ENCODE peak calls at places on chromosomes 13 and 19, in nine cellular contexts. C, W, J, F, P, A, K, G and T are unnamed samples.

GRCh38 chr19:1492474-1493006 is 1.6 kb downstream of the REEP6 start:
- DNase-seq in W (no peak), F (no peak), P (no peak), K (no peak), C (no peak), A (no peak), J (no peak), G (no peak), T (no peak)

GRCh38 chr13:105159794-105160193 is 1375.7 kb downstream of the EFNB2 start:
- DNase-seq in P (no peak), A (no peak), C (no peak), F (no peak), W (no peak), J (peak; percentile 74), G (no peak), K (peak; percentile 76), T (no peak)

GRCh38 chr13:104671901-104672300 is 1605.7 kb upstream of the SLC10A2 start:
- DNase-seq in G (no peak), F (no peak), P (no peak), C (no peak), K (no peak), A (no peak), W (no peak), J (no peak), T (no peak)

GRCh38 chr19:44142014-44142523 is 715 bp downstream of the ZNF234 start:
- DNase-seq in F (peak; percentile 14), J (no peak), G (no peak), A (peak; percentile 45), K (no peak), P (no peak), C (no peak), W (no peak), T (no peak)

GRCh38 chr19:6730153-6730804 is 7.1 kb downstream of the GPR108 start:
- DNase-seq in C (no peak), W (no peak), J (peak; percentile 59), F (peak; percentile 28), K (no peak), A (peak; percentile 12), P (no peak), G (no peak), T (peak; percentile 96)

GRCh38 chr19:9936151-9937000 is at the start of gene OLFM2:
- DNase-seq in J (no peak), G (no peak), C (no peak), A (no peak), P (no peak), F (peak; percentile 14), K (no peak), W (no peak), T (peak; percentile 20)

GRCh38 chr19:6663236-6664187 is 6.4 kb downstream of the TNFSF14 start:
- DNase-seq in P (no peak), G (no peak), C (no peak), J (no peak), K (no peak), W (no peak), A (peak; percentile 26), F (no peak), T (no peak)

GRCh38 chr19:1131718-1132552 is 28.1 kb downstream of the GPX4 start:
- DNase-seq in W (no peak), A (peak; percentile 87), C (no peak), J (peak; percentile 17), F (peak; percentile 5), P (peak; percentile 81), K (no peak), G (peak; percentile 85), T (peak; percentile 92)

GRCh38 chr19:10816691-10817090 is 19.3 kb downstream of the TMED1 start:
- DNase-seq in F (no peak), A (no peak), G (no peak), K (no peak), P (no peak), W (no peak), J (no peak), C (no peak), T (no peak)

GRCh38 chr13:96082640-96083039 is 7.3 kb upstream of the HS6ST3 start:
- DNase-seq in C (no peak), F (no peak), G (no peak), A (peak; percentile 34), P (no peak), J (no peak), K (no peak), W (no peak), T (no peak)

GRCh38 chr19:46176116-46176860 is 28.2 kb downstream of the IGFL2 start:
- DNase-seq in G (no peak), W (no peak), P (no peak), A (no peak), F (no peak), J (no peak), K (no peak), C (no peak), T (no peak)

GRCh38 chr13:87042946-87043345 is 628.2 kb upstream of the SLITRK5 start:
- DNase-seq in K (no peak), G (no peak), A (peak; percentile 53), C (no peak), W (no peak), J (no peak), P (no peak), F (no peak), T (no peak)

GRCh38 chr13:33292712-33293111 is 7.2 kb upstream of the STARD13 start:
- DNase-seq in J (no peak), C (no peak), G (no peak), A (no peak), F (no peak), K (no peak), W (no peak), P (no peak), T (no peak)

GRCh38 chr19:39119830-39120229 is 5.8 kb upstream of the PAK4 start:
- DNase-seq in A (no peak), K (no peak), F (no peak), P (no peak), G (no peak), W (no peak), C (no peak), J (no peak), T (no peak)